ENCODE peak calls at places on chromosomes 5 and 9, in ten cellular contexts. F is activated CD4-positive, alpha-beta memory T cell treated with anti-CD3 and anti-CD28 coated beads, Interleukin-2, amount 10 ng/mL, durations not matched to agents 7 days and 5 days; R is Peyer's patch; H is astrocyte of the hippocampus; K is dorsolateral prefrontal cortex; N is ACHN; O is occipital lobe; W is SW480; V is ELF-1; X is activated T-helper 1 cell treated with anti-CD3 and anti-CD28 coated beads, Interleukin-2, amount 50 U/mL, for 16 hours. Q is an unnamed sample.
A peak's percentile ranks its signal among the peaks of the same experiment; 100 is the strongest.

GRCh38 chr5:145587308-145588071 is 247.7 kb downstream of the PRELID2 start:
- DNase-seq in F (no peak), R (no peak), H (peak; percentile 91), K (no peak), N (peak; percentile 73), O (no peak), W (no peak), V (no peak), X (no peak), Q (no peak)

GRCh38 chr9:131324736-131325679 is 35.5 kb downstream of the PLPP7 start:
- DNase-seq in F (no peak), R (no peak), H (no peak), K (no peak), N (no peak), O (no peak), W (no peak), V (no peak), X (no peak), Q (no peak)

GRCh38 chr9:78118742-78119473 is 87.3 kb upstream of the GNAQ start:
- DNase-seq in F (peak; percentile 21), R (no peak), H (no peak), K (no peak), N (no peak), O (no peak), W (no peak), V (no peak), X (no peak), Q (peak; percentile 34)

GRCh38 chr9:38362912-38363588 is 29.5 kb upstream of the ALDH1B1 start:
- DNase-seq in F (peak; percentile 19), R (no peak), H (peak; percentile 90), K (peak; percentile 47), N (peak; percentile 58), O (peak; percentile 20), W (peak; percentile 58), V (peak; percentile 69), X (no peak), Q (no peak)

GRCh38 chr9:129835128-129835859 is at the start of the genes C9orf78 and USP20:
- DNase-seq in F (peak; percentile 97), R (peak; percentile 97), H (peak; percentile 99), K (peak; percentile 96), N (peak; percentile 94), O (peak; percentile 95), W (peak; percentile 94), V (peak; percentile 97), X (peak; percentile 97), Q (peak; percentile 98)

GRCh38 chr5:173472164-173472563 is 143.9 kb upstream of the STC2 start:
- DNase-seq in F (no peak), R (no peak), H (peak; percentile 97), K (peak; percentile 85), N (peak; percentile 60), O (peak; percentile 87), W (peak; percentile 87), V (no peak), X (no peak), Q (peak; percentile 37)

GRCh38 chr9:101536938-101537337 is 3.3 kb downstream of the RNF20 start:
- DNase-seq in F (peak; percentile 37), R (no peak), H (peak; percentile 63), K (no peak), N (peak; percentile 25), O (no peak), W (no peak), V (peak; percentile 39), X (no peak), Q (no peak)

GRCh38 chr9:87395804-87396458 is 101.7 kb upstream of the DAPK1 start:
- DNase-seq in F (no peak), R (no peak), H (no peak), K (no peak), N (peak; percentile 42), O (no peak), W (no peak), V (no peak), X (no peak), Q (no peak)

GRCh38 chr9:132647355-132647754 is 22.4 kb downstream of the DDX31 start:
- DNase-seq in F (no peak), R (no peak), H (peak; percentile 96), K (no peak), N (peak; percentile 91), O (no peak), W (no peak), V (no peak), X (no peak), Q (no peak)

GRCh38 chr9:77982985-77983662 is 48.5 kb downstream of the GNAQ start:
- DNase-seq in F (no peak), R (no peak), H (no peak), K (no peak), N (no peak), O (no peak), W (no peak), V (no peak), X (no peak), Q (no peak)

GRCh38 chr5:137567226-137567625 is 68.1 kb upstream of the SPOCK1 start:
- DNase-seq in F (no peak), R (no peak), H (no peak), K (no peak), N (no peak), O (no peak), W (no peak), V (no peak), X (no peak), Q (no peak)

GRCh38 chr9:134026561-134026960 is 1.3 kb downstream of the BRD3OS start:
- DNase-seq in F (no peak), R (no peak), H (no peak), K (no peak), N (no peak), O (no peak), W (no peak), V (no peak), X (no peak), Q (no peak)

GRCh38 chr9:109815366-109815947 is 35.5 kb downstream of the PALM2AKAP2 start:
- DNase-seq in F (no peak), R (no peak), H (peak; percentile 54), K (no peak), N (no peak), O (no peak), W (peak; percentile 56), V (no peak), X (no peak), Q (no peak)

GRCh38 chr5:133341296-133341695 is 271.0 kb downstream of the FSTL4 start:
- DNase-seq in F (no peak), R (no peak), H (no peak), K (no peak), N (no peak), O (no peak), W (peak; percentile 24), V (no peak), X (no peak), Q (no peak)

Q was measured in colonic mucosa.